ENCODE peak calls at places on chromosome 10, in six cellular contexts. E, R, P, C, H and O are unnamed samples.

GRCh38 chr10:79446451-79447020 is 1.1 kb upstream of the ZCCHC24 start:
- DNase-seq in E (no peak), R (no peak), P (peak), C (peak), H (peak), O (no peak)

GRCh38 chr10:116698364-116698763 is 44.0 kb downstream of the HSPA12A start:
- DNase-seq in E (no peak), R (no peak), P (no peak), C (no peak), H (no peak), O (no peak)

GRCh38 chr10:43308986-43309385 is 42.1 kb upstream of the RASGEF1A start:
- DNase-seq in E (no peak), R (no peak), P (no peak), C (no peak), H (peak), O (no peak)

GRCh38 chr10:17229016-17229716 is 1.1 kb downstream of the VIM start:
- DNase-seq in E (no peak), R (peak), P (peak), C (peak), H (no peak), O (peak)

GRCh38 chr10:77179015-77179695 is 458.5 kb downstream of the KCNMA1 start:
- DNase-seq in E (peak), R (peak), P (no peak), C (peak), H (no peak), O (peak)

GRCh38 chr10:88288621-88289059 is 294.5 kb downstream of the RNLS start:
- DNase-seq in E (no peak), R (no peak), P (no peak), C (no peak), H (no peak), O (no peak)

GRCh38 chr10:122853665-122854313 is 8.1 kb upstream of the CUZD1 start:
- DNase-seq in E (no peak), R (peak), P (no peak), C (peak), H (no peak), O (no peak)

GRCh38 chr10:117920956-117921355 is 125.8 kb downstream of the RAB11FIP2 start:
- DNase-seq in E (no peak), R (no peak), P (no peak), C (no peak), H (no peak), O (no peak)

GRCh38 chr10:128599538-128599937 is 473.3 kb upstream of the MKI67 start:
- DNase-seq in E (no peak), R (no peak), P (peak), C (no peak), H (no peak), O (no peak)

GRCh38 chr10:104099274-104099673 is 13.6 kb upstream of the COL17A1 start:
- DNase-seq in E (peak), R (peak), P (no peak), C (peak), H (no peak), O (peak)

GRCh38 chr10:130436633-130437032 is 300.4 kb downstream of the GLRX3 start:
- DNase-seq in E (no peak), R (no peak), P (no peak), C (no peak), H (no peak), O (no peak)

GRCh38 chr10:26780793-26781601 is 79.8 kb downstream of the ABI1 start:
- DNase-seq in E (peak), R (peak), P (no peak), C (peak), H (no peak), O (peak)

GRCh38 chr10:5632430-5632829 is 34.0 kb downstream of the ASB13 start:
- DNase-seq in E (peak), R (no peak), P (no peak), C (peak), H (no peak), O (no peak)

GRCh38 chr10:6175329-6176055 is 27.2 kb upstream of the PFKFB3 start:
- DNase-seq in E (no peak), R (no peak), P (no peak), C (no peak), H (peak), O (no peak)

GRCh38 chr10:87860156-87860795 is 3.1 kb downstream of the KLLN start:
- DNase-seq in E (peak), R (peak), P (peak), C (peak), H (no peak), O (peak)

GRCh38 chr10:71079761-71080380 is 132.5 kb upstream of the UNC5B start:
- DNase-seq in E (no peak), R (no peak), P (no peak), C (no peak), H (no peak), O (no peak)

GRCh38 chr10:2980116-2980515 is 87.2 kb upstream of the PFKP start:
- DNase-seq in E (no peak), R (peak), P (no peak), C (no peak), H (no peak), O (peak)

GRCh38 chr10:59176241-59177030 is at the start of gene PHYHIPL:
- DNase-seq in E (no peak), R (no peak), P (peak), C (no peak), H (peak), O (peak)

GRCh38 chr10:68074404-68074774 is 694 bp downstream of the HERC4 start:
- DNase-seq in E (no peak), R (no peak), P (peak), C (no peak), H (no peak), O (no peak)

GRCh38 chr10:86724445-86724844 is 32.0 kb upstream of the BMPR1A start:
- DNase-seq in E (no peak), R (no peak), P (no peak), C (no peak), H (no peak), O (no peak)

GRCh38 chr10:103564116-103564501 is 70.6 kb downstream of the NEURL1 start:
- DNase-seq in E (no peak), R (no peak), P (no peak), C (no peak), H (no peak), O (no peak)

GRCh38 chr10:126247454-126247975 is 140.8 kb downstream of the ADAM12 start:
- DNase-seq in E (peak), R (peak), P (peak), C (peak), H (no peak), O (peak)

GRCh38 chr10:1379601-1380000 is 323.4 kb downstream of the WDR37 start:
- DNase-seq in E (no peak), R (no peak), P (peak), C (no peak), H (no peak), O (no peak)

GRCh38 chr10:87675396-87676376 is 16.0 kb downstream of the PAPSS2 start:
- DNase-seq in E (peak), R (peak), P (no peak), C (peak), H (no peak), O (peak)

GRCh38 chr10:69123747-69124557 is at the start of gene VPS26A:
- DNase-seq in E (peak), R (peak), P (peak), C (peak), H (peak), O (peak)
- TF ChIP-seq CTCF in E (peak), R (no peak), P (no peak), C (no peak), H (peak), O (no peak)

GRCh38 chr10:24953350-24954074 is 1.1 kb upstream of the PRTFDC1 start:
- DNase-seq in E (peak), R (peak), P (no peak), C (peak), H (no peak), O (no peak)
- H3K27ac ChIP-seq in E (peak), R (peak), P (no peak), C (peak), H (peak), O (no peak)

GRCh38 chr10:98321203-98321780 is 53.3 kb upstream of the LOXL4 start:
- DNase-seq in E (no peak), R (no peak), P (peak), C (no peak), H (no peak), O (no peak)
- H3K4me3 ChIP-seq in E (no peak), R (no peak), P (no peak), C (no peak), H (no peak), O (no peak)

GRCh38 chr10:101287922-101288638 is 58.8 kb upstream of the LBX1 start:
- DNase-seq in E (no peak), R (peak), P (peak), C (peak), H (peak), O (no peak)
- TF ChIP-seq CTCF in E (peak), R (peak), P (peak), C (peak), H (no peak), O (peak)